ENCODE peak calls at places on chromosomes 11 and 22, in seven cellular contexts. C is CD4-positive, CD25-positive, alpha-beta regulatory T cell; R is sciatic nerve; O is amygdala; W is OCI-M1; G is stimulated activated CD4-positive, alpha-beta T cell treated with anti-CD3 and anti-CD28 coated beads, TNF-alpha, amount 100 ng/mL, for 48 hours; D is SW 1271. H is an unnamed sample.

GRCh38 chr22:46077669-46078099 is 72.6 kb upstream of the PPARA start:
- DNase-seq in C (no peak), R (peak), O (no peak), W (no peak), G (no peak), D (no peak), H (no peak)

GRCh38 chr11:130020323-130020722 is 17.7 kb upstream of the PRDM10 start:
- DNase-seq in C (no peak), R (no peak), O (no peak), W (no peak), G (no peak), D (no peak), H (no peak)

GRCh38 chr11:63917685-63918523 is 940 bp upstream of the RCOR2 start:
- DNase-seq in C (no peak), R (no peak), O (peak), W (peak), G (no peak), D (no peak), H (no peak)

GRCh38 chr22:23698673-23699235 is 7.9 kb downstream of the RGL4 start:
- DNase-seq in C (no peak), R (no peak), O (no peak), W (no peak), G (no peak), D (no peak), H (no peak)

GRCh38 chr11:2917842-2918490 is 11.3 kb downstream of the PHLDA2 start:
- DNase-seq in C (no peak), R (no peak), O (no peak), W (no peak), G (no peak), D (no peak), H (no peak)

GRCh38 chr11:46293616-46294015 is 16.2 kb downstream of the CREB3L1 start:
- DNase-seq in C (no peak), R (no peak), O (no peak), W (no peak), G (no peak), D (no peak), H (no peak)

GRCh38 chr11:10117709-10118341 is 176.2 kb downstream of the SBF2 start:
- DNase-seq in C (no peak), R (no peak), O (no peak), W (no peak), G (no peak), D (no peak), H (no peak)

GRCh38 chr11:76629853-76630599 is 40.5 kb downstream of the LRRC32 start:
- DNase-seq in C (no peak), R (peak), O (no peak), W (peak), G (no peak), D (no peak), H (peak)

GRCh38 chr11:1351278-1351937 is 38.3 kb upstream of the BRSK2 start:
- DNase-seq in C (no peak), R (peak), O (no peak), W (peak), G (no peak), D (no peak), H (no peak)

GRCh38 chr11:128501576-128502549 is 85.5 kb downstream of the ETS1 start:
- DNase-seq in C (no peak), R (no peak), O (no peak), W (no peak), G (no peak), D (peak), H (no peak)

GRCh38 chr11:119592642-119593041 is 136.4 kb downstream of the NECTIN1 start:
- DNase-seq in C (no peak), R (no peak), O (no peak), W (no peak), G (no peak), D (no peak), H (no peak)

GRCh38 chr11:64146036-64146943 is 19.6 kb downstream of the MACROD1 start:
- DNase-seq in C (peak), R (no peak), O (no peak), W (peak), G (peak), D (peak), H (peak)

GRCh38 chr22:46116491-46116958 is 33.8 kb upstream of the PPARA start:
- DNase-seq in C (peak), R (peak), O (peak), W (peak), G (peak), D (peak), H (peak)

GRCh38 chr11:100827934-100828661 is 141.0 kb downstream of the ARHGAP42 start:
- DNase-seq in C (no peak), R (no peak), O (no peak), W (peak), G (no peak), D (peak), H (peak)

GRCh38 chr11:11659567-11660341 is 37.9 kb upstream of the GALNT18 start:
- DNase-seq in C (no peak), R (no peak), O (no peak), W (no peak), G (no peak), D (no peak), H (no peak)

GRCh38 chr11:62001450-62002178 is 34.2 kb upstream of the FTH1 start:
- DNase-seq in C (no peak), R (no peak), O (no peak), W (no peak), G (no peak), D (no peak), H (no peak)

GRCh38 chr11:110366234-110366633 is 63.5 kb upstream of the FDX1 start:
- DNase-seq in C (no peak), R (peak), O (no peak), W (no peak), G (no peak), D (no peak), H (no peak)

GRCh38 chr22:38108561-38109319 is 1.7 kb downstream of the BAIAP2L2 start:
- DNase-seq in C (no peak), R (no peak), O (no peak), W (no peak), G (no peak), D (no peak), H (no peak)

GRCh38 chr11:59754494-59754858 is 700 bp upstream of the STX3 start:
- DNase-seq in C (peak), R (no peak), O (peak), W (peak), G (no peak), D (no peak), H (peak)

H was measured in stimulated activated naive B cell treated with anti-CD40 and anti-IgM and Interleukin-4, amounts not matched to agents 10 μg/mL and 1 μg/mL and 100 μg/mL, for 72 hours.